ENCODE peak calls at places on chromosome 22, in nine cellular contexts. I, N, G, W, Y, B, X, M and U are unnamed samples.

GRCh38 chr22:27251563-27251962 is 550.0 kb downstream of the MN1 start:
- DNase-seq in I (no peak), N (no peak), G (no peak), W (peak; percentile 76), Y (no peak), B (no peak), X (no peak), M (no peak), U (no peak)

GRCh38 chr22:49660794-49661781 is 166.6 kb downstream of the BRD1 start:
- DNase-seq in I (no peak), N (peak; percentile 24), G (peak; percentile 10), W (peak; percentile 63), Y (peak; percentile 33), B (no peak), X (no peak), M (peak; percentile 44), U (no peak)

GRCh38 chr22:49032821-49033220 is 794.9 kb downstream of the BRD1 start:
- DNase-seq in I (no peak), N (no peak), G (no peak), W (no peak), Y (peak; percentile 29), B (no peak), X (no peak), M (no peak), U (no peak)

GRCh38 chr22:50526849-50527801 is 1.7 kb upstream of the SCO2 start:
- DNase-seq in I (no peak), N (peak; percentile 88), G (no peak), W (peak; percentile 80), Y (peak; percentile 84), B (peak; percentile 75), X (peak; percentile 81), M (peak; percentile 60), U (no peak)

GRCh38 chr22:18065256-18065655 is 12.5 kb upstream of the PEX26 start:
- DNase-seq in I (no peak), N (peak; percentile 66), G (no peak), W (no peak), Y (no peak), B (no peak), X (no peak), M (peak; percentile 74), U (no peak)

GRCh38 chr22:30910358-30910757 is 58.2 kb downstream of the MORC2 start:
- DNase-seq in I (no peak), N (no peak), G (no peak), W (no peak), Y (no peak), B (no peak), X (peak; percentile 14), M (no peak), U (no peak)

GRCh38 chr22:26428515-26429457 is at the start of gene ASPHD2:
- DNase-seq in I (peak; percentile 47), N (peak; percentile 84), G (peak; percentile 43), W (no peak), Y (peak; percentile 69), B (no peak), X (peak; percentile 61), M (peak; percentile 90), U (peak; percentile 77)

GRCh38 chr22:23688571-23688970 is 2.2 kb upstream of the RGL4 start:
- DNase-seq in I (no peak), N (no peak), G (no peak), W (no peak), Y (no peak), B (no peak), X (no peak), M (no peak), U (no peak)

GRCh38 chr22:47659467-47660302 is 897.2 kb downstream of the TBC1D22A start:
- DNase-seq in I (no peak), N (peak; percentile 14), G (no peak), W (no peak), Y (no peak), B (no peak), X (no peak), M (no peak), U (no peak)

GRCh38 chr22:39073941-39074340 is 3.1 kb upstream of the APOBEC3G start:
- DNase-seq in I (no peak), N (no peak), G (no peak), W (no peak), Y (no peak), B (no peak), X (no peak), M (no peak), U (no peak)

GRCh38 chr22:31296258-31296657 is 4.0 kb upstream of the PIK3IP1 start:
- DNase-seq in I (no peak), N (no peak), G (no peak), W (no peak), Y (no peak), B (peak; percentile 81), X (no peak), M (no peak), U (no peak)

GRCh38 chr22:17818166-17818565 is 43.9 kb upstream of the BID start:
- DNase-seq in I (no peak), N (no peak), G (no peak), W (no peak), Y (no peak), B (no peak), X (no peak), M (no peak), U (no peak)

GRCh38 chr22:47634342-47634741 is 871.9 kb downstream of the TBC1D22A start:
- DNase-seq in I (no peak), N (no peak), G (no peak), W (no peak), Y (no peak), B (no peak), X (no peak), M (peak; percentile 13), U (no peak)

GRCh38 chr22:31937328-31937727 is 7.0 kb upstream of the YWHAH start:
- DNase-seq in I (no peak), N (no peak), G (no peak), W (no peak), Y (no peak), B (no peak), X (peak; percentile 88), M (no peak), U (no peak)

GRCh38 chr22:19137384-19138216 is 6.5 kb downstream of the TSSK2 start:
- DNase-seq in I (no peak), N (no peak), G (no peak), W (no peak), Y (no peak), B (no peak), X (no peak), M (no peak), U (no peak)

GRCh38 chr22:17728786-17729185 is 45.5 kb downstream of the BID start:
- DNase-seq in I (no peak), N (no peak), G (no peak), W (no peak), Y (no peak), B (no peak), X (no peak), M (no peak), U (no peak)

GRCh38 chr22:32926600-32926999 is 125.1 kb downstream of the TIMP3 start:
- DNase-seq in I (no peak), N (peak; percentile 48), G (no peak), W (no peak), Y (no peak), B (peak; percentile 48), X (peak; percentile 48), M (peak; percentile 47), U (no peak)

GRCh38 chr22:19880786-19881569 is 26.3 kb upstream of the GNB1L start:
- DNase-seq in I (peak; percentile 93), N (peak; percentile 98), G (peak; percentile 51), W (peak; percentile 71), Y (peak; percentile 79), B (peak; percentile 91), X (peak; percentile 68), M (no peak), U (no peak)

GRCh38 chr22:29813126-29813525 is 24.9 kb downstream of the ASCC2 start:
- DNase-seq in I (no peak), N (no peak), G (no peak), W (no peak), Y (no peak), B (peak; percentile 50), X (no peak), M (no peak), U (no peak)

GRCh38 chr22:24066872-24067271 is 55.8 kb downstream of the CABIN1 start:
- DNase-seq in I (no peak), N (no peak), G (no peak), W (peak; percentile 31), Y (no peak), B (no peak), X (peak; percentile 6), M (peak; percentile 93), U (no peak)

GRCh38 chr22:49402169-49402568 is 425.5 kb downstream of the BRD1 start:
- DNase-seq in I (no peak), N (peak; percentile 12), G (no peak), W (no peak), Y (no peak), B (no peak), X (no peak), M (no peak), U (no peak)

GRCh38 chr22:47625013-47625385 is 862.5 kb downstream of the TBC1D22A start:
- DNase-seq in I (no peak), N (peak; percentile 14), G (no peak), W (peak; percentile 36), Y (no peak), B (no peak), X (no peak), M (no peak), U (no peak)

GRCh38 chr22:19514831-19515565 is 9.2 kb downstream of the CLDN5 start:
- DNase-seq in I (peak; percentile 6), N (no peak), G (no peak), W (no peak), Y (no peak), B (no peak), X (no peak), M (no peak), U (no peak)

GRCh38 chr22:37609240-37610152 is 862 bp downstream of the GGA1 start:
- DNase-seq in I (no peak), N (no peak), G (peak; percentile 31), W (peak; percentile 78), Y (no peak), B (peak; percentile 34), X (peak; percentile 75), M (peak; percentile 51), U (no peak)
- H3K27ac ChIP-seq in I (peak overlapping the region; percentile 62), N (no peak overlapping the region), G (peak overlapping the region; percentile 97), W (peak overlapping the region; percentile 99), Y (peak overlapping the region; percentile 30), B (peak overlapping the region; percentile 99), X (peak overlapping the region; percentile 97), M (peak overlapping the region; percentile 90), U (peak overlapping the region; percentile 97)

GRCh38 chr22:45162531-45162930 is 1.2 kb upstream of the NUP50 start:
- DNase-seq in I (no peak), N (no peak), G (no peak), W (no peak), Y (no peak), B (peak; percentile 52), X (no peak), M (no peak), U (no peak)
- H3K27ac ChIP-seq in I (peak overlapping the region; percentile 95), N (no peak overlapping the region), G (no peak overlapping the region), W (no peak overlapping the region), Y (no peak overlapping the region), B (peak overlapping the region; percentile 84), X (no peak overlapping the region), M (peak overlapping the region; percentile 71), U (no peak overlapping the region)

GRCh38 chr22:35116817-35117216 is 50.9 kb downstream of the ISX start:
- DNase-seq in I (no peak), N (no peak), G (no peak), W (no peak), Y (no peak), B (no peak), X (no peak), M (no peak), U (no peak)
- H3K27ac ChIP-seq in I (no peak overlapping the region), N (no peak overlapping the region), G (no peak overlapping the region), W (no peak overlapping the region), Y (no peak overlapping the region), B (no peak overlapping the region), X (no peak overlapping the region), M (no peak overlapping the region), U (no peak overlapping the region)

GRCh38 chr22:42891696-42892095 is 34.6 kb upstream of the ARFGAP3 start:
- DNase-seq in I (no peak), N (no peak), G (no peak), W (no peak), Y (no peak), B (no peak), X (no peak), M (no peak), U (no peak)
- H3K27ac ChIP-seq in I (no peak overlapping the region), N (no peak overlapping the region), G (no peak overlapping the region), W (no peak overlapping the region), Y (no peak overlapping the region), B (no peak overlapping the region), X (no peak overlapping the region), M (no peak overlapping the region), U (no peak overlapping the region)